ENCODE peak calls at places on chromosomes 3 and 15, in seven cellular contexts. Y is endodermal cell; T is dorsolateral prefrontal cortex; I is pancreas; D is esophagus squamous epithelium; G is CD8-positive, alpha-beta T cell; W is spleen. P is an unnamed sample.

GRCh38 chr3:121431717-121432517 is 113.9 kb downstream of the POLQ start:
- DNase-seq in Y (no peak), T (no peak), I (no peak), D (no peak), G (peak; percentile 53), W (no peak), P (no peak)

GRCh38 chr3:128076783-128077624 is 24.8 kb downstream of the SEC61A1 start:
- DNase-seq in Y (no peak), T (peak; percentile 78), I (no peak), D (no peak), G (no peak), W (peak; percentile 88), P (no peak)

GRCh38 chr3:65901236-65901635 is 137.5 kb downstream of the MAGI1 start:
- DNase-seq in Y (no peak), T (no peak), I (no peak), D (no peak), G (no peak), W (no peak), P (no peak)

GRCh38 chr3:104610730-104611652 is 755.7 kb upstream of the ALCAM start:
- DNase-seq in Y (no peak), T (no peak), I (no peak), D (no peak), G (no peak), W (no peak), P (no peak)

GRCh38 chr15:41827880-41828746 is at the start of gene JMJD7:
- DNase-seq in Y (peak; percentile 99), T (peak; percentile 93), I (peak; percentile 96), D (peak; percentile 74), G (peak; percentile 98), W (peak; percentile 99), P (peak; percentile 98)

GRCh38 chr15:83971967-83972366 is 263.6 kb upstream of the GOLGA6L4 start:
- DNase-seq in Y (no peak), T (no peak), I (no peak), D (no peak), G (no peak), W (no peak), P (no peak)

GRCh38 chr3:14562441-14562840 is 22.3 kb upstream of the GRIP2 start:
- DNase-seq in Y (no peak), T (no peak), I (no peak), D (no peak), G (no peak), W (no peak), P (no peak)

GRCh38 chr3:43152649-43153048 is 46.8 kb upstream of the POMGNT2 start:
- DNase-seq in Y (no peak), T (no peak), I (no peak), D (no peak), G (no peak), W (no peak), P (no peak)

GRCh38 chr3:58008140-58009025 is at the start of gene FLNB:
- DNase-seq in Y (peak; percentile 96), T (peak; percentile 69), I (peak; percentile 83), D (no peak), G (peak; percentile 87), W (peak; percentile 92), P (peak; percentile 78)

GRCh38 chr3:111691293-111691909 is 96.3 kb upstream of the ZBED2 start:
- DNase-seq in Y (no peak), T (no peak), I (no peak), D (no peak), G (no peak), W (no peak), P (no peak)

GRCh38 chr3:145017959-145018358 is 1046.3 kb downstream of the DIPK2A start:
- DNase-seq in Y (no peak), T (no peak), I (no peak), D (no peak), G (no peak), W (no peak), P (no peak)

GRCh38 chr15:68524753-68525584 is 53.8 kb upstream of the CORO2B start:
- DNase-seq in Y (no peak), T (no peak), I (no peak), D (no peak), G (no peak), W (no peak), P (no peak)

GRCh38 chr3:194364652-194365434 is 4.7 kb downstream of the LRRC15 start:
- DNase-seq in Y (no peak), T (peak; percentile 38), I (peak; percentile 27), D (no peak), G (no peak), W (no peak), P (no peak)

GRCh38 chr15:68574051-68574450 is 4.7 kb upstream of the CORO2B start:
- DNase-seq in Y (no peak), T (no peak), I (no peak), D (no peak), G (no peak), W (peak; percentile 52), P (no peak)

GRCh38 chr3:123787133-123787532 is 97.0 kb downstream of the MYLK start:
- DNase-seq in Y (no peak), T (no peak), I (no peak), D (no peak), G (no peak), W (no peak), P (no peak)

GRCh38 chr3:136141891-136142290 is 54.2 kb downstream of the MSL2 start:
- DNase-seq in Y (no peak), T (no peak), I (no peak), D (no peak), G (no peak), W (no peak), P (no peak)

GRCh38 chr3:100586832-100587231 is 22.6 kb upstream of the ADGRG7 start:
- DNase-seq in Y (no peak), T (no peak), I (no peak), D (no peak), G (no peak), W (no peak), P (no peak)

GRCh38 chr3:100588251-100588650 is 21.1 kb upstream of the ADGRG7 start:
- DNase-seq in Y (no peak), T (no peak), I (no peak), D (no peak), G (no peak), W (no peak), P (no peak)

GRCh38 chr3:100590840-100591147 is 18.6 kb upstream of the ADGRG7 start:
- DNase-seq in Y (no peak), T (no peak), I (no peak), D (no peak), G (no peak), W (no peak), P (no peak)

GRCh38 chr3:100590114-100590839 is 19.1 kb upstream of the ADGRG7 start:
- DNase-seq in Y (peak; percentile 81), T (no peak), I (peak; percentile 69), D (no peak), G (peak; percentile 73), W (no peak), P (peak; percentile 24)

DNA sequence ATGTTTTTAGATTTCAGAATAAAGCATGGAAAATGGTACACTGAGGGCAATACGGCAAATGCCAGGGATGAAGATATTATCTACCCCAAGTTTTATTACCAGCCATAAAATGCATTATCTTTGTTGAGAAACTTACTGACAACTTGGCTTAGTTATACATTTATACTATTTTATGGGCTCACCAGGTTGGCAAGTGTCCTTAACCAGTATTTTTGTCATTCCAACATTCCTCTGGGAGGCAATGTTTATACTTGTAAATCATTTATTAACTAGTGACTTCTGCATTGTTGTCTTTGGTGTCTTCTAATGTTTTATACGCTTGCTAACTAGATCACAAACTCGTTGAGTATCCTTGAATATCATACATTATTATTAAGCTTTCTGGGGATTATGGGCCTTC is 18.0 kb upstream of the ADGRG7 start:
- DNase-seq in Y (no peak), T (no peak), I (no peak), D (no peak), G (no peak), W (no peak), P (no peak)
- H3K4me3 ChIP-seq in Y (no peak overlapping the region), T (no peak overlapping the region), I (no peak overlapping the region), D (no peak overlapping the region), G (no peak overlapping the region), W (no peak overlapping the region), P (no peak overlapping the region)

GRCh38 chr3:64225695-64226499 is 631 bp upstream of the PRICKLE2 start:
- DNase-seq in Y (no peak), T (no peak), I (no peak), D (no peak), G (no peak), W (no peak), P (no peak)
- TF ChIP-seq CTCF in Y (peak; percentile 62), T (no peak), I (no peak), D (no peak), G (no peak), W (no peak), P (no peak)

DNA sequence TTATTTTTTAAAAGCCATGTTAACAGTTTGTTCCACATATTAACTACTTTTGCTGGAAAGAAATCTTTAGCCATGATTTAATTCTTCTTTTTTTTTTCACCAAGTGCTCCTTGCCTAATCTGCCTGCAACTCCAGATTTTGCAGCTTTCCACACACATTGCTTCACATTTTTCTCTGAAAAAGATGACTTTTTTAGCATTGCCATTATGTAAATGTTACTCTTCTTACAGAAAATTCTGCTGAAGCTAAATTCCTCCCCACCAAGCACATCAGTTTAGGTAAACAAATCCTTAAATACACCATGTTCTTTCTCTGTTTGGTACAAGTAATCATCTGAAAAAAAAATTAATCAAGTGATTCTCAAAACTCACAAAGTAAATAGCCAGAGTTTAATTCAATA is 23.3 kb upstream of the PPARG start:
- DNase-seq in Y (no peak), T (no peak), I (no peak), D (no peak), G (no peak), W (no peak), P (no peak)
- H3K27ac ChIP-seq in Y (no peak overlapping the region), T (no peak overlapping the region), I (no peak overlapping the region), D (no peak overlapping the region), G (no peak overlapping the region), W (no peak overlapping the region), P (no peak overlapping the region)

GRCh38 chr3:73622135-73622534 is 2.6 kb downstream of the PDZRN3 start:
- DNase-seq in Y (peak; percentile 66), T (no peak), I (peak; percentile 73), D (no peak), G (no peak), W (no peak), P (peak; percentile 76)
- H3K4me3 ChIP-seq in Y (peak overlapping the region; percentile 90), T (peak overlapping the region; percentile 74), I (peak overlapping the region; percentile 9), D (peak overlapping the region; percentile 69), G (no peak overlapping the region), W (no peak overlapping the region), P (peak overlapping the region; percentile 66)

P was measured in heart left ventricle.